ENCODE peak calls at places on chromosomes 12 and 14, in four cellular contexts. G is neural progenitor cell, S is GM23338, D is hepatocyte. A is an unnamed sample.
A peak's percentile ranks its signal among the peaks of the same experiment; 100 is the strongest.

GRCh38 chr12:2113501-2113912 is 60.7 kb downstream of the CACNA1C start:
- DNase-seq in G (no peak), S (no peak), D (no peak), A (no peak)

GRCh38 chr12:58233886-58234285 is 292.5 kb downstream of the ATP23 start:
- DNase-seq in G (no peak), S (no peak), D (no peak), A (no peak)

GRCh38 chr12:95838125-95838524 is 20.6 kb upstream of the SNRPF start:
- DNase-seq in G (no peak), S (no peak), D (peak; percentile 41), A (peak; percentile 61)

GRCh38 chr14:93219103-93219726 is 12.2 kb downstream of the UBR7 start:
- DNase-seq in G (peak; percentile 76), S (peak; percentile 88), D (peak; percentile 81), A (peak; percentile 75)

GRCh38 chr14:93114068-93114710 is 1.5 kb downstream of the ITPK1 start:
- DNase-seq in G (peak; percentile 26), S (peak; percentile 33), D (peak; percentile 11), A (peak; percentile 32)

GRCh38 chr12:54173066-54173726 is 15.6 kb downstream of the SMUG1 start:
- DNase-seq in G (peak; percentile 80), S (peak; percentile 78), D (peak; percentile 77), A (peak; percentile 76)

GRCh38 chr14:71396050-71396677 is 488.9 kb downstream of the PCNX1 start:
- DNase-seq in G (no peak), S (no peak), D (no peak), A (no peak)

GRCh38 chr14:99535448-99535847 is 54.2 kb downstream of the CCNK start:
- DNase-seq in G (no peak), S (no peak), D (no peak), A (peak; percentile 60)

GRCh38 chr12:50788562-50788961 is 24.7 kb downstream of the ATF1 start:
- DNase-seq in G (no peak), S (no peak), D (no peak), A (peak; percentile 87)

GRCh38 chr12:47939009-47939601 is 24.3 kb upstream of the TMEM106C start:
- DNase-seq in G (no peak), S (no peak), D (no peak), A (no peak)

GRCh38 chr12:119804011-119804641 is 73.0 kb downstream of the CIT start:
- DNase-seq in G (peak; percentile 90), S (peak; percentile 88), D (peak; percentile 90), A (peak; percentile 88)

GRCh38 chr12:2856901-2857495 is at the start of gene TEX52:
- DNase-seq in G (peak; percentile 84), S (peak; percentile 87), D (peak; percentile 57), A (no peak)

GRCh38 chr12:111270773-111271172 is 98.1 kb downstream of the PHETA1 start:
- DNase-seq in G (no peak), S (peak; percentile 25), D (no peak), A (no peak)

GRCh38 chr14:106493962-106494823 is 967.8 kb downstream of the TMEM121 start:
- DNase-seq in G (no peak), S (no peak), D (no peak), A (no peak)

GRCh38 chr12:121789800-121790748 is 3.4 kb downstream of the RHOF start:
- DNase-seq in G (no peak), S (peak; percentile 67), D (no peak), A (no peak)

GRCh38 chr12:22759769-22760674 is 135.1 kb downstream of the ETNK1 start:
- DNase-seq in G (no peak), S (no peak), D (no peak), A (no peak)

GRCh38 chr14:93073833-93074769 is 41.6 kb downstream of the ITPK1 start:
- DNase-seq in G (no peak), S (no peak), D (no peak), A (peak; percentile 79)

GRCh38 chr14:68771631-68772030 is 21.2 kb downstream of the ZFP36L1 start:
- DNase-seq in G (no peak), S (no peak), D (no peak), A (no peak)

GRCh38 chr12:48110691-48111315 is 4.9 kb upstream of the SENP1 start:
- DNase-seq in G (no peak), S (no peak), D (no peak), A (no peak)

GRCh38 chr14:100106661-100107112 is 41.5 kb downstream of the EVL start:
- DNase-seq in G (no peak), S (no peak), D (no peak), A (no peak)

GRCh38 chr14:21184252-21184651 is 28.4 kb upstream of the OR5AU1 start:
- DNase-seq in G (no peak), S (no peak), D (no peak), A (no peak)

GRCh38 chr14:35985504-35986218 is 159.5 kb downstream of the BRMS1L start:
- DNase-seq in G (peak; percentile 24), S (peak; percentile 38), D (no peak), A (no peak)

GRCh38 chr14:74504412-74504811 is 10.8 kb downstream of the ISCA2 start:
- DNase-seq in G (no peak), S (no peak), D (no peak), A (no peak)

GRCh38 chr14:66473223-66473622 is 12.9 kb upstream of the CCDC196 start:
- DNase-seq in G (no peak), S (no peak), D (no peak), A (no peak)

DNA sequence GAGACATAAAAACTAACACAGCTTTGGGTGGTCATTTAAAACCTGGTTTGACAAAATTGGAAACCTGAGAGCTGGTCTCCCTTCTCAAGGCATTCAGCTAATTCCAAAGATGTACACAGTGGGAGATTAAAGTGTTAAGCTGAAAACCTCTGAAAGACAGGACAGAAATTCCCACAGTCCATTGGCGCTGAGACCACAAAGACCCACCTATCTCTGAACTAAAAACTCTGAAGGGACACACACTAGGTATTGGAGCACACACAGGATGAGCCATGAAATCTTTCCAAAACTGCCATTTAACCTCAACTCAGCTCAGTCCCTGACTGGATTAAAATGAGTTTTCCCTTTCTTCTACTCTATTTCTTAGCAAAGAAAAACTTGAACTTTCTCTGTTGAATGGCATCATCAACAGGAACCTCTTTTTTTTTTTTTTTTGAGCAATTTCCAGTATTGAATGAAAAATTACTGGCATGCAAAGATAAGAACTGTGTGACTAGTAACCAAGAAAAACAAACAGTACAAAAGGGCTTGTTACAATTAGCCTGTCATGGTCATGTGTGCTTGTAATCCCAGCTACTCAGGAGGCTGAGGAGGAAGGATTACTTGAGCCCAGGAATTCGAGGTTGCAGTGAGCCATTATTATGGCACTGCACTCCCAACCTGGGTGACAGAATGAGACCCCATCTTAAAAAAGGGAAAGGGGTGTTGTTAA is 82.4 kb downstream of the IPO8 start:
- DNase-seq in G (peak; percentile 40), S (no peak), D (no peak), A (peak; percentile 14)
- TF ChIP-seq EZH2phosphoT487 in G (no peak), S (no peak), D (no peak), A (no peak)

DNA sequence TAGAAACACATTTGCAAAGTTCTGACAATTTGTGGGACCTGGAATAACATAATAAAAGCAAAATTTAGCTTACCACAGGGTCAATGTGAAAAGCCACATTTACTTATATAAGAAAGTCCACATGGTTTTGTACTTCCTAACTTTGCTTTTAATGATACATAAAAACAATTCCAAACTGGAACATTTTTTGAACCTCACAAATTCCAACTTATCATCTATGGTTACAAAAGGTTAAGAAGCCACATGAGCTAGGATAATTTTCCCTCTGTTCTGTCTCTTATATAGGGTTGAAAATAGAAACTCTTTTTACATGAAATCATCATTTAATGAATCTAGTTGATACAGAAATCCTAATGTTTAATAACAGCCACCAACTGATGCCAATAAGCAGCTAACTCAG is 8.9 kb upstream of the RERG start:
- DNase-seq in G (no peak), S (no peak), D (no peak), A (no peak)
- TF ChIP-seq EZH2 in G (no peak), S (no peak), D (no peak), A (no peak)

DNA sequence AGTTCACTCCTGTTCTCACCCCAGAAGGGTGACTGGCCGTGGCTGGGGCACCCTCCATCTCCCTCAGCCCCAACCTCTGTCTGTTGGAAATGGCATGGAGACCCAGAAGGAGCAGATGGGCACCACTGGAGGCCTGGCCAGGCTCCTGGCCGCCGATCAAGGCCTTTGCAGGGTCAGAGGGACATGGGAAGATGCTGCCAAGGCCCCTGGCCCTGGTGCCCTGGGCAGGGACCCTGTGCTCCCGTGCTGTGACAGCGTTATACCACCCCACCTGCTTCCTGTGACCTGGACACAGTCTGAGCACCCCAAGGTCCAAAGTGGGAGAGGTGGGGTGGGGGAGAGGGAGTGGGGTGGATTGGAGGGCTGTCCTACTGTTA is 3.5 kb downstream of the INF2 start:
- DNase-seq in G (no peak), S (no peak), D (no peak), A (no peak)
- H3K4me1 ChIP-seq in G (peaks cover 48% of the 10 kb centered on the region), S (peaks cover 33% of the 10 kb centered on the region), D (peaks cover 33% of the 10 kb centered on the region), A (peaks cover 20% of the 10 kb centered on the region)

GRCh38 chr14:67582061-67582460 is 18.0 kb downstream of the PIGH start:
- DNase-seq in G (no peak), S (no peak), D (no peak), A (no peak)
- TF ChIP-seq EZH2phosphoT487 in G (no peak), S (no peak), D (no peak), A (no peak)

DNA sequence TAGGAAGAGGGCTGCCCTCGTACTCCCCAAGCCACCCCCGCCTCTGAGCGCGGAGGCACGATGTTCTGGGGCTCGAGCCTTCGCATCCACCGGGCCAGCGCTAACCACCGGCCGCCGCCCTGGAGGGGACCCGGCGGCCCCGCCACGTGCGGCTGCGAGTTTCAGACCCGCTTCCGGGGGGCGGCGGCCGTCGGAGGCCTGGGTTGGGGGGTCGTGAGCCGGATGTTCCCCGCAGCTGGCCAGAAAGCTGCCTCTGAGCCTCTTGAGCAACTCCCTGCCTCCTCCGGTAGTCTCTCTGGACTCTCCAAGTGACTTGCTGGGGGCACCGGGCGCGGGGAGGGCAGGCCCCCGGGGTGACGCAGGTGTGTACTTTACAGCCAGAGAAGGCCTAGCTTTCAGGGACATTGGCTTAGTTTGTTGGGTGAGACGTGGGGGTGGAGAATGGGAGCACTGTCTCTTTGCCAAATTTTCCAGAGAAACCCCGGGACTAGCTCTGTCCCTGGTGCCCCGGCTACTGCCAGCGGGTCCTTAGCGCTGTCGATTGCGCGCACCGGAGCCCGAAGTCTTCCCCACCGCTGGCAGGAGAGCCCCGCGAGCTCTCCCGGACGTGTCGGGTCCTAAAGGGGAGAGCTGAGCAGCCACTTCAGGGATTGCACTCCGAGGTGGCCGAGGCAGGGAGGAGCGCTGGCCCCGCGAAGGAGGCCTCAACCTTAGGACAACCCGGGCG is 15.6 kb downstream of the OTX2 start:
- DNase-seq in G (peak; percentile 69), S (peak; percentile 65), D (peak; percentile 22), A (no peak)
- TF ChIP-seq EZH2 in G (peak; percentile 93), S (peak; percentile 31), D (peak; percentile 95), A (no peak)

GRCh38 chr12:6228535-6229223 is 28.5 kb downstream of the CD9 start:
- DNase-seq in G (no peak), S (no peak), D (peak; percentile 62), A (peak; percentile 38)

GRCh38 chr12:6229823-6230222 is 29.6 kb downstream of the CD9 start:
- DNase-seq in G (no peak), S (no peak), D (peak; percentile 84), A (peak; percentile 96)

GRCh38 chr12:6230321-6231110 is 30.3 kb downstream of the CD9 start:
- DNase-seq in G (no peak), S (no peak), D (peak; percentile 50), A (peak; percentile 64)

GRCh38 chr12:6231359-6232268 is 31.4 kb downstream of the CD9 start:
- DNase-seq in G (no peak), S (no peak), D (no peak), A (no peak)

GRCh38 chr12:6229224-6229748 is 29.1 kb downstream of the CD9 start:
- DNase-seq in G (no peak), S (no peak), D (peak; percentile 78), A (peak; percentile 46)
- H3K4me1 ChIP-seq in G (peaks cover 41% of the 10 kb centered on the region), S (peaks cover 15% of the 10 kb centered on the region), D (peaks cover 79% of the 10 kb centered on the region), A (peaks cover 44% of the 10 kb centered on the region)